ENCODE peak calls at places on chromosomes 12 and 14, in six cellular contexts. One of them, this sample, is unnamed.

GRCh38 chr12:46825526-46826414 is at the start of gene SLC38A4:
- DNase-seq in esophagus squamous epithelium: no peak
- DNase-seq in K562: no peak
- DNase-seq in heart left ventricle: peak; percentile 21
- DNase-seq in A549: no peak
- DNase-seq in prostate gland: no peak
- DNase-seq in this sample: peak; percentile 36

GRCh38 chr12:122862872-122863701 is 27.8 kb downstream of the HIP1R start:
- DNase-seq in heart left ventricle: no peak
- DNase-seq in prostate gland: peak; percentile 90
- DNase-seq in A549: no peak
- DNase-seq in esophagus squamous epithelium: no peak
- DNase-seq in K562: no peak
- DNase-seq in this sample: no peak

GRCh38 chr12:120941846-120942405 is 36.4 kb upstream of the HNF1A start:
- DNase-seq in K562: no peak
- DNase-seq in esophagus squamous epithelium: no peak
- DNase-seq in heart left ventricle: no peak
- DNase-seq in prostate gland: no peak
- DNase-seq in A549: no peak
- DNase-seq in this sample: no peak

GRCh38 chr12:27824126-27824842 is 44.2 kb upstream of the MANSC4 start:
- DNase-seq in prostate gland: no peak
- DNase-seq in esophagus squamous epithelium: no peak
- DNase-seq in K562: no peak
- DNase-seq in heart left ventricle: no peak
- DNase-seq in A549: no peak
- DNase-seq in this sample: no peak

GRCh38 chr12:12934556-12934955 is 17.4 kb downstream of the GPRC5D start:
- DNase-seq in prostate gland: no peak
- DNase-seq in A549: no peak
- DNase-seq in K562: no peak
- DNase-seq in esophagus squamous epithelium: no peak
- DNase-seq in heart left ventricle: no peak
- DNase-seq in this sample: no peak

GRCh38 chr12:49100380-49100779 is 5.8 kb upstream of the DHH start:
- DNase-seq in A549: no peak
- DNase-seq in K562: no peak
- DNase-seq in heart left ventricle: no peak
- DNase-seq in esophagus squamous epithelium: no peak
- DNase-seq in prostate gland: no peak
- DNase-seq in this sample: no peak

GRCh38 chr14:101460521-101460920 is 100.8 kb upstream of the DIO3 start:
- DNase-seq in A549: no peak
- DNase-seq in K562: no peak
- DNase-seq in esophagus squamous epithelium: no peak
- DNase-seq in heart left ventricle: no peak
- DNase-seq in prostate gland: no peak
- DNase-seq in this sample: no peak

GRCh38 chr14:32366995-32367394 is 37.9 kb downstream of the AKAP6 start:
- DNase-seq in A549: no peak
- DNase-seq in esophagus squamous epithelium: no peak
- DNase-seq in K562: no peak
- DNase-seq in heart left ventricle: no peak
- DNase-seq in prostate gland: no peak
- DNase-seq in this sample: no peak

GRCh38 chr12:95600567-95600966 is 49.3 kb upstream of the USP44 start:
- DNase-seq in K562: no peak
- DNase-seq in A549: peak; percentile 39
- DNase-seq in heart left ventricle: no peak
- DNase-seq in prostate gland: no peak
- DNase-seq in esophagus squamous epithelium: no peak
- DNase-seq in this sample: no peak

GRCh38 chr14:88426271-88426670 is 40.8 kb downstream of the SPATA7 start:
- DNase-seq in prostate gland: no peak
- DNase-seq in K562: no peak
- DNase-seq in heart left ventricle: no peak
- DNase-seq in A549: no peak
- DNase-seq in esophagus squamous epithelium: no peak
- DNase-seq in this sample: no peak

GRCh38 chr14:50425816-50426215 is 29.1 kb upstream of the CDKL1 start:
- DNase-seq in K562: no peak
- DNase-seq in heart left ventricle: no peak
- DNase-seq in esophagus squamous epithelium: no peak
- DNase-seq in prostate gland: no peak
- DNase-seq in A549: no peak
- DNase-seq in this sample: no peak

GRCh38 chr14:73173092-73173735 is 36.9 kb downstream of the PSEN1 start:
- DNase-seq in K562: peak; percentile 8
- DNase-seq in heart left ventricle: no peak
- DNase-seq in prostate gland: no peak
- DNase-seq in A549: peak; percentile 60
- DNase-seq in esophagus squamous epithelium: no peak
- DNase-seq in this sample: no peak

GRCh38 chr14:86481105-86481504 is 951.2 kb downstream of the FLRT2 start:
- DNase-seq in heart left ventricle: no peak
- DNase-seq in esophagus squamous epithelium: no peak
- DNase-seq in prostate gland: no peak
- DNase-seq in K562: no peak
- DNase-seq in A549: no peak
- DNase-seq in this sample: no peak

GRCh38 chr12:100554608-100555077 is 18.8 kb upstream of the GAS2L3 start:
- DNase-seq in esophagus squamous epithelium: no peak
- DNase-seq in prostate gland: no peak
- DNase-seq in K562: peak; percentile 68
- DNase-seq in A549: peak; percentile 89
- DNase-seq in heart left ventricle: peak; percentile 37
- DNase-seq in this sample: peak; percentile 51

GRCh38 chr12:48995061-48995879 is 3.9 kb downstream of the DDN start:
- DNase-seq in prostate gland: peak; percentile 77
- DNase-seq in esophagus squamous epithelium: no peak
- DNase-seq in A549: peak; percentile 89
- DNase-seq in heart left ventricle: peak; percentile 81
- DNase-seq in K562: peak; percentile 87
- DNase-seq in this sample: peak; percentile 88

GRCh38 chr12:78034025-78034424 is 203.3 kb downstream of the NAV3 start:
- DNase-seq in K562: no peak
- DNase-seq in A549: no peak
- DNase-seq in prostate gland: no peak
- DNase-seq in esophagus squamous epithelium: no peak
- DNase-seq in heart left ventricle: no peak
- DNase-seq in this sample: no peak

GRCh38 chr12:101939856-101940265 is 62.5 kb downstream of the DRAM1 start:
- DNase-seq in A549: peak; percentile 71
- DNase-seq in heart left ventricle: peak; percentile 41
- DNase-seq in prostate gland: peak; percentile 64
- DNase-seq in esophagus squamous epithelium: no peak
- DNase-seq in K562: peak; percentile 67
- DNase-seq in this sample: peak; percentile 73

GRCh38 chr14:38129705-38130104 is 78.0 kb upstream of the SSTR1 start:
- DNase-seq in esophagus squamous epithelium: no peak
- DNase-seq in K562: no peak
- DNase-seq in A549: no peak
- DNase-seq in heart left ventricle: no peak
- DNase-seq in prostate gland: no peak
- DNase-seq in this sample: no peak

GRCh38 chr12:10732554-10732953 is 9.4 kb upstream of the YBX3 start:
- DNase-seq in A549: no peak
- DNase-seq in prostate gland: no peak
- DNase-seq in K562: no peak
- DNase-seq in esophagus squamous epithelium: no peak
- DNase-seq in heart left ventricle: no peak
- DNase-seq in this sample: no peak

DNA sequence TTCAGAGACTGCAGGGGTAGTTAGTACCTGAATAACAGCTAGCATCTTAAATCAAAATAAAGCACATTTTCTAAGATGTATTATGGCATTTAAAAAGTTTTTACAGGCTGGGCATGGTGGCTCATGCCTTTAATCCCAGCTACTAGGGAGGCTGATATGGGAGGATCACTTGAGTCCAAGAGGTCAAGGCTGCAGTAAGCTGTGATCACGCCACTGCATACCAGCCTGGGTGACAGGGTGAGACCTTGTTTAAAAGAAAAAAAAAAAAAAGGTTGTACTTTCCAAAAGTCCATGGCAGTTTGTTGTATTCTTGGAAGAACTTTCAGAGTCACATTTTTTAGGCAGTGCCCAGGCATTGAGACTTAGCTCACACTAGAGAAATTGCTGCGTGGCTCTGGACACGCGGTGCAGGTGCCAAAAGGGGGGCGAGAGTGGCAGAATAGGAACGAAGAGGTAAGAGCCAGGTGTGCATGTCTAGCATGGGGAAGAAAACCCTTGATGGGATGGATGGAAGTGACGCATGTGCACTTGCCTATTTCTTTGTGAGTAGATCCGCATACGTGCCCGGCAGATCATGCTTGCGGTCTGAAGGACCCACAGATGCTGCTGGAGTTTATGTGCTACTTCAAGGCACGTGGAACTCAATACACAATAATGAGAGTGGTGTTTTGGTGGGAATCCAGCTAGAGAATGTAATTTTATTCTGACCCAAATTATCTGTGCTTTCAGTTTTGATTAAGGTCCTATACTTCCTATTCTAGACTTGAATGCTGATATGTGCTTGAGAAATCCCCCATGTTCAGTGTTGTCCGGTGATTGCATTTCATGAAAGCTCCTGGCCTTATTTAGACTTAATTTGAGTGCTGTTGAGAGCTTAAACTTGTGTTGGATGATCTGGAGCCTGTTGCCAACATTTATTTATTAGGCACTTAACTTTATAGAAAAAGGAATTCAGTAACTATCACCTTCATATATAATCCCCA is 11.9 kb downstream of the ANKRD13A start:
- DNase-seq in prostate gland: no peak
- DNase-seq in A549: no peak
- DNase-seq in heart left ventricle: no peak
- DNase-seq in K562: no peak
- DNase-seq in esophagus squamous epithelium: no peak
- DNase-seq in this sample: no peak
- TF ChIP-seq POLR2A in prostate gland: no peak
- TF ChIP-seq POLR2A in A549: no peak
- TF ChIP-seq POLR2A in heart left ventricle: no peak
- TF ChIP-seq POLR2A in K562: no peak
- TF ChIP-seq POLR2A in esophagus squamous epithelium: no peak
- TF ChIP-seq POLR2A in this sample: no peak

DNA sequence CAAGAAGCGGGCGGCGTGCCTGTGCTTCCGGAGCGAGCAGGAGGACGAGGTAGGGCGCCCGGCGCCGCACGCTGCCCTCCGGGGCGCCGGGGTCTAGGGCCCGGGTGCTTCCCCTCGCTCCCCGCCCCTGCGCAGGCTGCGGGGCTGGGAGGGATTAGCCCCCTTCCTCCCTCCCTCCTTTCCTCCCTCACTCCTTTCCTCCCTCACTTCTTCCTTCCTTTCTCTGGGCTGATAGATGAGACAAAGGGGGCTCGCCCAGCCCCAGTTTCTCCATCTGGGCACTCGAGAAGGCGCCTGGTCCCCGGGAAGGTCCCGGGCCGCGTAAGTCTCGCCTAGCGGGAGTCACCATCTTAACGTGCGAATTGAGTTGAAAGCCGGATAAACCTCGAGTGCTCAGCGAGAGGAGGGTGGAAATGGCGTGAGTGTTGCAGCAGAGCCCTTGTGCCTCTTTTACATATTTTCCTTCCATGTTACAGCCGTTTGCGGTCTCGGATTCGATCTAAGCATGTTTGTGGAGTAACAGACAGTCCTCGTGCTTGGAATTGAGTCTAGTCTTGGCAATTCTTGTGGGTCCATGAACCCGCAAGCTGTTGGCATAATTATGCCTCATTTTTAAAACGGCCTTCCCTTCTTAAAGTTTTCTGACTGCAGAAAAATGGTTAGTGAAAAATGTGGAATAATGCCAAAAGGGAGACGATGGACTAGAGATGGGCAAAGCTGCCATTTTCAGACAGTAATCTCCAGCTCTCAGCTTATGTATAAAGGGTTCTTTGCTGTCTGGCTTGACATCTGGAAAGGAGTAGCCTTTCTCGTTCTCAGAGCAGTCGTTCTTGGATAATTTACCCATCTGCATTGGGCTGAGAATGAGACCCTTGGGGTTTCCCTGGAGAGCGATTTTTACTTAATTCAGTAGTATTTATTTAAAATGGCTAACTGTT is 917 bp downstream of the NUDT4 start:
- DNase-seq in K562: peak; percentile 60
- DNase-seq in heart left ventricle: peak; percentile 38
- DNase-seq in prostate gland: no peak
- DNase-seq in A549: peak; percentile 64
- DNase-seq in esophagus squamous epithelium: no peak
- DNase-seq in this sample: peak; percentile 39
- TF ChIP-seq POLR2A in K562: no peak
- TF ChIP-seq POLR2A in heart left ventricle: no peak
- TF ChIP-seq POLR2A in prostate gland: no peak
- TF ChIP-seq POLR2A in A549: no peak
- TF ChIP-seq POLR2A in esophagus squamous epithelium: no peak
- TF ChIP-seq POLR2A in this sample: peak; percentile 52

GRCh38 chr14:23548351-23549318 is 2.9 kb downstream of the ZFHX2 start:
- DNase-seq in heart left ventricle: no peak
- DNase-seq in K562: no peak
- DNase-seq in esophagus squamous epithelium: no peak
- DNase-seq in A549: no peak
- DNase-seq in prostate gland: no peak
- DNase-seq in this sample: no peak

GRCh38 chr14:23550827-23551265 is 719 bp downstream of the ZFHX2 start:
- DNase-seq in heart left ventricle: peak; percentile 49
- DNase-seq in prostate gland: no peak
- DNase-seq in K562: peak; percentile 69
- DNase-seq in esophagus squamous epithelium: no peak
- DNase-seq in A549: no peak
- DNase-seq in this sample: peak; percentile 35

GRCh38 chr14:23547924-23548323 is 3.6 kb downstream of the ZFHX2 start:
- DNase-seq in esophagus squamous epithelium: no peak
- DNase-seq in K562: no peak
- DNase-seq in prostate gland: no peak
- DNase-seq in heart left ventricle: no peak
- DNase-seq in A549: no peak
- DNase-seq in this sample: no peak

GRCh38 chr14:23550131-23550826 is 1.3 kb downstream of the ZFHX2 start:
- DNase-seq in K562: no peak
- DNase-seq in heart left ventricle: no peak
- DNase-seq in esophagus squamous epithelium: no peak
- DNase-seq in A549: no peak
- DNase-seq in prostate gland: no peak
- DNase-seq in this sample: no peak

GRCh38 chr14:23551266-23552028 is at the start of gene ZFHX2:
- DNase-seq in K562: peak; percentile 70
- DNase-seq in prostate gland: peak; percentile 64
- DNase-seq in heart left ventricle: peak; percentile 84
- DNase-seq in A549: peak; percentile 66
- DNase-seq in esophagus squamous epithelium: no peak
- DNase-seq in this sample: peak; percentile 90
- TF ChIP-seq POLR2A in K562: no peak
- TF ChIP-seq POLR2A in prostate gland: no peak
- TF ChIP-seq POLR2A in heart left ventricle: no peak
- TF ChIP-seq POLR2A in A549: peak; percentile 44
- TF ChIP-seq POLR2A in esophagus squamous epithelium: no peak
- TF ChIP-seq POLR2A in this sample: no peak

GRCh38 chr14:51776102-51776894 is 84.1 kb upstream of the GNG2 start:
- DNase-seq in prostate gland: peak; percentile 25
- DNase-seq in esophagus squamous epithelium: no peak
- DNase-seq in K562: peak; percentile 25
- DNase-seq in A549: peak; percentile 78
- DNase-seq in heart left ventricle: peak; percentile 46
- DNase-seq in this sample: peak; percentile 56

GRCh38 chr14:51780006-51780692 is 80.3 kb upstream of the GNG2 start:
- DNase-seq in A549: peak; percentile 61
- DNase-seq in heart left ventricle: peak; percentile 68
- DNase-seq in prostate gland: peak; percentile 72
- DNase-seq in esophagus squamous epithelium: no peak
- DNase-seq in K562: peak; percentile 62
- DNase-seq in this sample: peak; percentile 71

GRCh38 chr14:51774209-51774608 is 86.2 kb upstream of the GNG2 start:
- DNase-seq in esophagus squamous epithelium: no peak
- DNase-seq in prostate gland: no peak
- DNase-seq in A549: no peak
- DNase-seq in K562: no peak
- DNase-seq in heart left ventricle: no peak
- DNase-seq in this sample: no peak
- TF ChIP-seq POLR2A in esophagus squamous epithelium: no peak
- TF ChIP-seq POLR2A in prostate gland: no peak
- TF ChIP-seq POLR2A in A549: no peak
- TF ChIP-seq POLR2A in K562: no peak
- TF ChIP-seq POLR2A in heart left ventricle: no peak
- TF ChIP-seq POLR2A in this sample: no peak

This sample was measured in adrenal gland.